ENCODE peak calls at places on chromosomes 5 and 9, in seven cellular contexts. P is hepatocyte, O is uterus, F is fibroblast of villous mesenchyme, T is HFF-Myc, Q is GM23338, R is tibial artery. E is an unnamed sample.

GRCh38 chr9:128141604-128142003 is 7.6 kb upstream of the LCN2 start:
- DNase-seq in Q (no peak), P (no peak), R (no peak), O (no peak), F (no peak), T (no peak), E (no peak)

GRCh38 chr5:175202461-175203065 is 241.4 kb downstream of the DRD1 start:
- DNase-seq in P (peak; percentile 54), F (no peak), T (no peak), R (no peak), O (no peak), Q (no peak), E (no peak)

GRCh38 chr5:180026320-180026719 is 45.2 kb downstream of the RNF130 start:
- DNase-seq in R (no peak), T (no peak), P (peak; percentile 38), Q (peak; percentile 24), O (no peak), F (peak; percentile 16), E (no peak)

GRCh38 chr5:29944327-29944726 is 1249.2 kb upstream of the CDH6 start:
- DNase-seq in R (no peak), O (no peak), P (no peak), F (no peak), Q (no peak), T (no peak), E (no peak)

GRCh38 chr5:108276187-108276586 is 105.7 kb downstream of the FBXL17 start:
- DNase-seq in T (no peak), F (no peak), P (no peak), O (no peak), R (no peak), Q (no peak), E (no peak)

GRCh38 chr5:177133119-177133844 is at the start of gene NSD1:
- DNase-seq in P (peak; percentile 93), R (peak; percentile 93), F (peak; percentile 80), Q (peak; percentile 98), T (peak; percentile 40), O (peak; percentile 94), E (peak; percentile 84)

GRCh38 chr5:160213537-160213936 is 15.8 kb upstream of the FABP6 start:
- DNase-seq in T (no peak), P (no peak), O (no peak), F (no peak), Q (no peak), R (no peak), E (no peak)

GRCh38 chr5:131242728-131243255 is 21.1 kb upstream of the CDC42SE2 start:
- DNase-seq in Q (no peak), O (no peak), P (no peak), F (peak; percentile 76), R (no peak), T (peak; percentile 33), E (no peak)

GRCh38 chr5:85000671-85001070 is 616.0 kb upstream of the EDIL3 start:
- DNase-seq in O (no peak), R (no peak), T (no peak), F (no peak), P (no peak), Q (no peak), E (no peak)

GRCh38 chr9:19375536-19375935 is 4.5 kb downstream of the RPS6 start:
- DNase-seq in O (no peak), P (no peak), Q (no peak), R (no peak), T (no peak), F (no peak), E (no peak)

GRCh38 chr9:61673247-61673646 is 483.4 kb downstream of the SPATA31A7 start:
- DNase-seq in Q (no peak), O (no peak), R (no peak), P (no peak), T (no peak), F (no peak), E (no peak)

GRCh38 chr5:143352691-143353090 is 50.8 kb downstream of the NR3C1 start:
- DNase-seq in R (no peak), P (no peak), T (no peak), O (no peak), Q (no peak), F (no peak), E (no peak)

GRCh38 chr5:78627766-78628165 is 20.8 kb downstream of the LHFPL2 start:
- DNase-seq in T (no peak), P (no peak), O (no peak), R (no peak), Q (no peak), F (peak; percentile 50), E (no peak)

GRCh38 chr5:100676807-100677631 is 141.8 kb downstream of the FAM174A start:
- DNase-seq in P (no peak), T (no peak), O (no peak), Q (no peak), R (no peak), F (peak; percentile 35), E (no peak)

GRCh38 chr5:178333821-178334481 is 101.3 kb upstream of the PHYKPL start:
- DNase-seq in Q (no peak), R (peak; percentile 57), T (no peak), O (no peak), P (no peak), F (no peak), E (peak; percentile 18)

GRCh38 chr9:97696823-97697601 is at the start of gene XPA:
- DNase-seq in O (peak; percentile 97), F (peak; percentile 92), Q (peak; percentile 97), T (peak; percentile 66), R (peak; percentile 98), P (peak; percentile 99), E (peak; percentile 95)

GRCh38 chr5:58462623-58463230 is 2.8 kb upstream of the PLK2 start:
- DNase-seq in P (peak; percentile 68), T (peak; percentile 70), Q (peak; percentile 60), O (no peak), R (no peak), F (peak; percentile 77), E (no peak)

GRCh38 chr5:20556364-20556763 is 568.4 kb upstream of the CDH18 start:
- DNase-seq in P (peak; percentile 17), Q (peak; percentile 1), R (no peak), T (no peak), F (no peak), O (no peak), E (no peak)

GRCh38 chr9:32776201-32776600 is 7.1 kb upstream of the TMEM215 start:
- DNase-seq in R (no peak), T (no peak), F (no peak), Q (no peak), O (no peak), P (no peak), E (no peak)

GRCh38 chr9:134283111-134283515 is 43.1 kb upstream of the RXRA start:
- DNase-seq in F (peak; percentile 12), P (peak; percentile 71), R (peak; percentile 85), T (no peak), O (peak; percentile 84), Q (no peak), E (peak; percentile 64)

GRCh38 chr9:137742698-137743097 is 123.9 kb downstream of the EHMT1 start:
- DNase-seq in O (no peak), P (peak; percentile 21), F (no peak), R (no peak), Q (no peak), T (no peak), E (no peak)

GRCh38 chr9:95488971-95489370 is 27.8 kb downstream of the PTCH1 start:
- DNase-seq in Q (no peak), F (no peak), P (no peak), T (no peak), O (no peak), R (no peak), E (no peak)

GRCh38 chr5:153489611-153490010 is 859 bp upstream of the GRIA1 start:
- DNase-seq in F (no peak), T (no peak), Q (no peak), O (no peak), P (no peak), R (no peak), E (no peak)

GRCh38 chr5:14347522-14347921 is 204.4 kb downstream of the TRIO start:
- DNase-seq in Q (no peak), O (no peak), R (no peak), P (no peak), F (no peak), T (no peak), E (no peak)

GRCh38 chr5:4576161-4576748 is 563.9 kb upstream of the ADAMTS16 start:
- DNase-seq in F (no peak), Q (no peak), O (no peak), P (no peak), R (no peak), T (no peak), E (no peak)

GRCh38 chr9:99509900-99510299 is 287.8 kb downstream of the SEC61B start:
- DNase-seq in R (no peak), O (no peak), Q (no peak), F (no peak), P (no peak), T (no peak), E (no peak)

GRCh38 chr5:36728697-36729543 is 122.5 kb downstream of the SLC1A3 start:
- DNase-seq in F (peak; percentile 68), R (no peak), O (no peak), T (peak; percentile 47), P (peak; percentile 81), Q (peak; percentile 86), E (no peak)

GRCh38 chr5:36733183-36733582 is 126.8 kb downstream of the SLC1A3 start:
- DNase-seq in P (no peak), O (no peak), F (no peak), Q (peak; percentile 35), T (no peak), R (no peak), E (no peak)

GRCh38 chr5:36739751-36740221 is 133.4 kb downstream of the SLC1A3 start:
- DNase-seq in O (no peak), F (peak; percentile 74), T (peak; percentile 45), R (peak; percentile 71), Q (peak; percentile 89), P (peak; percentile 79), E (peak; percentile 46)

GRCh38 chr5:36730537-36731216 is 124.3 kb downstream of the SLC1A3 start:
- DNase-seq in O (no peak), R (no peak), T (no peak), Q (no peak), P (no peak), F (no peak), E (no peak)

GRCh38 chr5:36734422-36734821 is 128.0 kb downstream of the SLC1A3 start:
- DNase-seq in R (no peak), Q (peak; percentile 61), O (no peak), F (peak; percentile 24), T (no peak), P (peak; percentile 53), E (no peak)
- TF ChIP-seq CTCF in R (no peak), Q (peak; percentile 74), O (no peak), F (peak; percentile 24), T (no peak), P (peak; percentile 39), E (no peak)

GRCh38 chr9:114060070-114060469 is 18.0 kb downstream of the AMBP start:
- DNase-seq in F (no peak), Q (no peak), O (no peak), T (no peak), R (peak; percentile 40), P (no peak), E (no peak)
- H3K4me3 ChIP-seq in F (no peak overlapping the region), Q (no peak overlapping the region), O (no peak overlapping the region), T (no peak overlapping the region), R (no peak overlapping the region), P (no peak overlapping the region), E (no peak overlapping the region)

GRCh38 chr9:4366649-4367330 is 66.9 kb upstream of the GLIS3 start:
- DNase-seq in F (peak; percentile 53), T (peak; percentile 43), R (no peak), Q (peak; percentile 78), O (no peak), P (peak; percentile 49), E (peak; percentile 68)
- TF ChIP-seq CTCF in F (peak; percentile 83), T (peak; percentile 81), R (peak; percentile 35), Q (peak; percentile 95), O (peak; percentile 6), P (peak; percentile 53), E (peak; percentile 75)

GRCh38 chr9:125757834-125758233 is 10.7 kb downstream of the PBX3 start:
- DNase-seq in O (no peak), P (no peak), R (no peak), Q (no peak), T (no peak), F (no peak), E (no peak)
- H3K4me3 ChIP-seq in O (no peak overlapping the region), P (no peak overlapping the region), R (no peak overlapping the region), Q (no peak overlapping the region), T (no peak overlapping the region), F (no peak overlapping the region), E (no peak overlapping the region)

E was measured in dorsolateral prefrontal cortex.